ENCODE peak calls at places on chromosomes 2 and 18, in ten cellular contexts. F is pancreas; B is stomach; L is CD8-positive, alpha-beta memory T cell; J is mammary epithelial cell; S is small intestine; Z is left lung; V is osteoblast; K is CD4-positive, CD25-positive, alpha-beta regulatory T cell; E is thoracic aorta. M is an unnamed sample. For H3K9me3 and H3K27me3, the result is how much of the 10 kb centered on the place peaks cover.

GRCh38 chr2:237158194-237158593 is 72.5 kb downstream of the COPS8 start:
- DNase-seq in K (no peak), S (no peak), V (no peak), J (no peak), B (no peak), E (no peak), F (no peak), L (no peak), Z (no peak), M (no peak)

GRCh38 chr18:45688834-45689233 is 35.1 kb upstream of the SLC14A1 start:
- DNase-seq in V (no peak), K (peak), E (no peak), B (no peak), S (peak), L (peak), Z (no peak), J (no peak), F (no peak), M (no peak)

GRCh38 chr2:171923206-171923605 is 945 bp downstream of the HAT1 start:
- DNase-seq in Z (no peak), E (no peak), F (peak), J (peak), V (no peak), S (peak), B (peak), K (no peak), L (no peak), M (no peak)

GRCh38 chr2:73838889-73839539 is 10.3 kb downstream of the STAMBP start:
- DNase-seq in S (no peak), F (no peak), J (no peak), K (no peak), B (no peak), Z (no peak), L (no peak), V (no peak), E (no peak), M (no peak)

GRCh38 chr2:111171337-111171930 is 50.7 kb downstream of the BCL2L11 start:
- DNase-seq in F (no peak), Z (no peak), B (no peak), K (no peak), E (no peak), S (no peak), V (no peak), L (no peak), J (peak), M (no peak)

GRCh38 chr2:72827999-72828646 is 2.3 kb upstream of the EXOC6B start:
- DNase-seq in V (peak), L (no peak), K (no peak), F (no peak), B (no peak), J (peak), S (no peak), E (no peak), Z (no peak), M (no peak)

GRCh38 chr2:134790487-134790886 is 47.9 kb upstream of the ACMSD start:
- DNase-seq in B (no peak), F (no peak), K (no peak), J (no peak), V (no peak), Z (no peak), S (no peak), L (no peak), E (no peak), M (no peak)

GRCh38 chr2:27182346-27182745 is 29.5 kb upstream of the ATRAID start:
- DNase-seq in L (no peak), Z (no peak), S (no peak), B (no peak), K (no peak), V (peak), J (no peak), F (no peak), E (no peak), M (no peak)

GRCh38 chr2:147989809-147990403 is 30.6 kb downstream of the ORC4 start:
- DNase-seq in L (peak), V (peak), S (peak), F (no peak), E (no peak), K (peak), Z (no peak), B (no peak), J (peak), M (no peak)

GRCh38 chr2:104975371-104975770 is 62.5 kb upstream of the MRPS9 start:
- DNase-seq in V (no peak), S (no peak), E (no peak), K (no peak), B (no peak), L (no peak), J (no peak), F (no peak), Z (no peak), M (no peak)

GRCh38 chr2:134954065-134954464 is 35.4 kb downstream of the CCNT2 start:
- DNase-seq in S (no peak), Z (no peak), J (no peak), L (no peak), V (no peak), F (no peak), B (no peak), E (no peak), K (no peak), M (no peak)

GRCh38 chr2:86029873-86030272 is 75.8 kb downstream of the POLR1A start:
- DNase-seq in B (no peak), L (no peak), V (no peak), Z (no peak), E (no peak), S (no peak), K (no peak), F (no peak), J (no peak), M (no peak)

GRCh38 chr18:49988101-49988500 is 174.8 kb upstream of the ACAA2 start:
- DNase-seq in S (no peak), Z (no peak), L (no peak), F (no peak), E (no peak), K (no peak), B (no peak), V (no peak), J (no peak), M (no peak)

GRCh38 chr2:111897924-111898702 is at the start of gene MERTK:
- DNase-seq in E (peak), F (peak), V (peak), B (peak), K (peak), Z (peak), S (peak), J (peak), L (peak), M (peak)

GRCh38 chr2:219772103-219772502 is 144.7 kb downstream of the SLC4A3 start:
- DNase-seq in S (peak), K (no peak), B (peak), L (no peak), E (no peak), V (no peak), F (no peak), Z (no peak), J (no peak), M (no peak)

GRCh38 chr2:233275223-233275622 is 23.8 kb downstream of the ATG16L1 start:
- DNase-seq in S (no peak), E (no peak), F (no peak), J (no peak), K (no peak), L (no peak), B (no peak), V (no peak), Z (no peak), M (no peak)

GRCh38 chr18:6009751-6010150 is 114.4 kb upstream of the TMEM200C start:
- DNase-seq in V (no peak), F (no peak), S (no peak), E (no peak), B (no peak), Z (no peak), K (no peak), L (no peak), J (no peak), M (no peak)

GRCh38 chr2:235098736-235099494 is 147.1 kb downstream of the SH3BP4 start:
- DNase-seq in Z (no peak), V (peak), B (no peak), J (no peak), E (no peak), F (no peak), S (no peak), K (no peak), L (no peak), M (no peak)

GRCh38 chr2:100813527-100813926 is 6.4 kb upstream of the NPAS2 start:
- DNase-seq in V (peak), B (no peak), L (peak), S (peak), J (no peak), Z (no peak), E (no peak), F (no peak), K (no peak), M (no peak)

GRCh38 chr2:222819722-222820333 is 41.0 kb upstream of the ACSL3 start:
- DNase-seq in Z (no peak), J (peak), B (no peak), L (no peak), E (no peak), V (peak), F (no peak), S (no peak), K (no peak), M (no peak)

GRCh38 chr2:17756629-17757028 is 2.7 kb downstream of the GEN1 start:
- DNase-seq in V (peak), B (no peak), E (no peak), L (no peak), J (no peak), Z (no peak), F (no peak), K (no peak), S (peak), M (no peak)

GRCh38 chr2:72038524-72038923 is 109.1 kb downstream of the CYP26B1 start:
- DNase-seq in E (no peak), L (no peak), F (no peak), Z (no peak), B (no peak), S (no peak), V (no peak), J (no peak), K (no peak), M (no peak)

GRCh38 chr18:59228361-59228760 is 8.4 kb downstream of the GRP start:
- DNase-seq in B (no peak), Z (no peak), L (no peak), S (no peak), E (no peak), V (peak), F (no peak), K (no peak), J (peak), M (no peak)

GRCh38 chr2:237631801-237632585 is 4.6 kb downstream of the LRRFIP1 start:
- DNase-seq in L (no peak), K (no peak), F (no peak), S (no peak), Z (no peak), V (peak), J (no peak), B (no peak), E (no peak), M (no peak)

GRCh38 chr2:221716434-221717303 is 144.6 kb upstream of the EPHA4 start:
- DNase-seq in B (no peak), S (no peak), K (no peak), Z (no peak), E (no peak), L (no peak), V (no peak), F (no peak), J (peak), M (no peak)

GRCh38 chr2:176188969-176189665 is 649 bp downstream of the HOXD1 start:
- DNase-seq in B (no peak), F (no peak), K (no peak), L (no peak), E (no peak), S (no peak), Z (peak), J (no peak), V (peak), M (no peak)

GRCh38 chr2:5540856-5541255 is 151.3 kb upstream of the SOX11 start:
- DNase-seq in F (no peak), E (no peak), S (no peak), J (no peak), K (no peak), L (no peak), V (no peak), Z (no peak), B (no peak), M (no peak)

GRCh38 chr2:101188683-101189405 is 37.7 kb upstream of the TBC1D8 start:
- DNase-seq in F (no peak), J (no peak), E (no peak), S (peak), L (no peak), Z (no peak), V (peak), K (no peak), B (peak), M (no peak)

GRCh38 chr18:8771930-8772329 is 66.6 kb downstream of the MTCL1 start:
- DNase-seq in E (no peak), B (peak), V (no peak), S (no peak), Z (peak), J (no peak), F (peak), L (no peak), K (no peak), M (no peak)

GRCh38 chr2:169091761-169092523 is 22.6 kb downstream of the DHRS9 start:
- DNase-seq in S (peak), F (peak), B (peak), E (no peak), L (no peak), J (peak), K (no peak), V (no peak), Z (no peak), M (no peak)

GRCh38 chr2:19033240-19033639 is 325.2 kb downstream of the OSR1 start:
- DNase-seq in Z (no peak), S (no peak), J (no peak), K (no peak), F (no peak), E (no peak), V (no peak), B (peak), L (no peak), M (no peak)

GRCh38 chr2:61694312-61695274 is 156.4 kb upstream of the XPO1 start:
- DNase-seq in S (peak), E (peak), F (peak), J (peak), B (peak), L (peak), K (peak), Z (peak), V (peak), M (peak)

DNA sequence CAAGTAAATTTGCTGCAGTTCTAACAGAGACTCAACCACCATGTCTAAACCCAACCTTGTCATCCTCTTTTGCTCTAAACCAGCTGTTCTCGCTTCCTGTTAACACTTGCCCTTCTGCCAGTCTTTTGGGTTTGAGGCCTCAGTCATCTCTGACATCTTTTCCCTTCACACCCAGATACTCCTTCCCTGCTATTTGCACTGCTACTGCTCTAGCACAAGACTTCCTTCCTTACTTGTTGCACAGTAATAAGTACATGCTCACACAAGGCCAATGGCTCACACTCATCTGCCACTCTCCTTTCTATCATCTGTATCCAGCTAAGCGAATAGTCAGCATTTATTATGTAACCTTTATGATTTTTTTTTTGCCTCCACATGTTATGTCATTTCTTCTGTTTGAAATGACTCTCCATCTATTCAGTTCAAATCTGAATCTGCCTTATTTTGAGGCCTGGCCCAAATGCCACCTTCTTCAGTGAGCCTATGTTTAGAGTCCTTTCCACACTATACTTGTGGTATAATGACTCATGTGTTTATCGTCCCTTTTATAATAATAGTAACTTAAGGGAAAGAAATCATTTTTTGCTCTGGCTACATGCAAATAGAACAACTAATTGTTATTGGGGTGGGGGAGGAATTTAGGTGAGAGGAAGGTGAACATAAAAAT is 22.5 kb upstream of the CDKL4 start:
- DNase-seq in V (peak), S (no peak), K (peak), Z (no peak), J (peak), E (no peak), L (peak), B (no peak), F (no peak), M (no peak)
- H3K9me3 ChIP-seq in V (under half), S (under half), K (under half), Z (under half), J (under half), E (under half), L (under half), B (under half), F (under half), M (under half)

DNA sequence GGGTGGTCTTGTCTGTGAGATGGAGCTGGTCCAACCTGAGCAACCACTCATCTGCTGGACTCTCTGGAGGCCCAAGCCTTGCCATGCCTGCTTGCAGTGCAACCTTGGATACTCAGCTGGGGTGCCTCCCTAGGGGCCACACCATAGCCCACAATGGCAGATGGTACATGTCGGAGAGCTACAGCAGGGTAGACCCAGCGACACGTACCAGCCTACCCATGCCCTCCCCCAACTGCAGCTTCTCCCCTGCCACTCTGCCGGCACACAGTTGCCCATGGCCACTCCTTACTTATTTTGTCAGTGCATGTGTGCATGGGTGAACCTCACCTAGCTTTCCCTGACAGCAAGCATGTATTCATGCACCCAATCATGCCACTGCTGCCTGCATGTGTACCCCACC is 690.9 kb downstream of the CCDC85A start:
- DNase-seq in J (no peak), V (no peak), K (no peak), L (no peak), B (no peak), F (no peak), E (no peak), S (no peak), Z (no peak), M (no peak)
- H3K27me3 ChIP-seq in J (under half), V (under half), K (under half), L (under half), B (under half), F (under half), E (under half), S (under half), Z (under half), M (under half)

DNA sequence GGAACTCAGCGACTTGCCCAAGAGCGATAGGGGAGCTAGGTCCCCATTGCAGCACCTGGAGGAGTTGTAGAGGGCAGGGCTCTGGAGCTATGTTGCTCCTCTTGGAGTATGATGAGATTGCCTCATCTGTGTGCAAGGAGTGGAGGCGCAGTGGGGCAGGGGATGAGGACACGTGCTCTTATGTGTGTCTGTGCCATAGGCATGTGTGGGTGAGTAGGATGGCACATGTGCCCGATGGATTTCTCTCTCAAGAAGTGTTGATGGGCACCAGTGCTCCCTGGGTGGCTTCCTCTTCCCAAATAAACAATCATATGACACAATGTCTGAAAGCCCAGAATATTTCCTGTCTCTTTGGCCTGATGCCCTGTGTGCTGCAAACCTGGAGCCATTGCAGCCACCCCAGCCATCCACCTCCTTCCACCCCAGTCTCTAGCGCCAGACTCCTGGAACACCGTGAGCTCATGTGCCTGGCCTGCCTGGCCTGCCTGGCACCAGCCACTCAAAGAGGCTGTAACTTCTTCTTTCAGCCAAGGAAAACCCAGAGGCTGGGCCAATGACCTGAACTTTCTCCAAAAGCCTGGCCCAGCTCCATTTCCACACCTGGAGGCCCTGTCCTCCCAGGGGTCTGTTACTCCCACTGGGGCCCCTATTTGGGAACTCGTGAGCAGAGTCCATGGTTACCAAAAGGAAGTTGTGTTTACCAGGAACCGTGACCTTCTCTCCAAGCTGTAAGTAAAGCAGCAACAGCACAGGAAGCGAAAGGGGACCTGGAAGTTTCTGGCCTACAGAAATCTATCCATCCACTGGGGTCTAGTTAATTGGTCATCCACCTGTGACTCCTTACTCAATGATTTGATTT is 9.5 kb upstream of the ZBTB7C start:
- DNase-seq in F (no peak), Z (no peak), V (no peak), K (no peak), J (no peak), S (no peak), L (no peak), B (no peak), E (peak), M (no peak)
- H3K27ac ChIP-seq in F (no peak), Z (no peak), V (no peak), K (no peak), J (no peak), S (no peak), L (no peak), B (no peak), E (peak), M (no peak)

GRCh38 chr18:55737781-55738468 is 149.9 kb upstream of the TCF4 start:
- DNase-seq in F (no peak), J (no peak), K (no peak), B (no peak), S (no peak), V (no peak), Z (no peak), E (no peak), L (no peak), M (no peak)
- H3K9me3 ChIP-seq in F (under half), J (under half), K (under half), B (under half), S (under half), V (under half), Z (under half), E (under half), L (under half), M (under half)

DNA sequence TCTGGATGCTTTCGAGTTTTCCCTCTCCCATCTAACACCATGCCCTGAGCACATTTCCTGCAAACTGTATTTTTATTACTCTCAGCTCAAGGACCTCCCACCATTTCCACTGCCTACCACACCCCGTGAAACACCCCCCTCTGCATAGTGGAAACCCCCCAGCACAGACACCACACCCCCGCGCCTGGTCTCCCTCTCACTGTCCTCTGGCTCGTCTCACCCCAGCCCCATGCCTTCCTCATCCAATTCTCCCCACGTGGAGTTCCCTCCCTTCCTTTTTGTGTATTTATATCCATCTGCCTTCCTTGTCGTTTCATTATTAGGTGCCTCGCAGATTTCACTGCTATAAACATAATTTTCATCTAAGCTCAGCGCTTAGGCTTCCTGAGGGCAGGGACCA is 307.5 kb downstream of the CELF4 start:
- DNase-seq in S (no peak), L (no peak), E (no peak), J (no peak), B (no peak), Z (no peak), K (no peak), F (no peak), V (no peak), M (no peak)
- H3K27me3 ChIP-seq in S (under half), L (under half), E (under half), J (under half), B (under half), Z (half or more), K (under half), F (under half), V (under half), M (under half)

GRCh38 chr2:47073217-47073616 is 81.9 kb downstream of the STPG4 start:
- DNase-seq in V (peak), Z (no peak), L (no peak), B (no peak), K (no peak), J (no peak), E (no peak), S (no peak), F (no peak), M (no peak)

GRCh38 chr2:47070920-47071824 is 83.9 kb downstream of the STPG4 start:
- DNase-seq in V (peak), L (peak), S (no peak), E (peak), B (peak), J (peak), Z (peak), K (peak), F (no peak), M (no peak)

GRCh38 chr2:47073641-47074040 is 81.5 kb downstream of the STPG4 start:
- DNase-seq in E (no peak), Z (peak), B (no peak), J (no peak), V (peak), K (no peak), L (no peak), F (no peak), S (peak), M (no peak)

GRCh38 chr2:47072018-47072691 is 83.0 kb downstream of the STPG4 start:
- DNase-seq in V (peak), Z (peak), F (peak), S (no peak), E (peak), K (no peak), J (no peak), B (no peak), L (no peak), M (no peak)

GRCh38 chr2:47072728-47073191 is 82.3 kb downstream of the STPG4 start:
- DNase-seq in L (no peak), V (peak), B (peak), F (no peak), S (no peak), E (no peak), J (no peak), K (no peak), Z (no peak), M (no peak)
- H3K27ac ChIP-seq in L (no peak), V (peak), B (peak), F (no peak), S (peak), E (peak), J (no peak), K (no peak), Z (peak), M (peak)